ENCODE peak calls at places on chromosomes 7 and 10, in five cellular contexts. Z is foreskin fibroblast, I is neural crest cell, Y is dorsolateral prefrontal cortex, G is BJ. X is an unnamed sample.

GRCh38 chr7:156479596-156479995 is 161.0 kb upstream of the RNF32 start:
- DNase-seq in Z (no peak), Y (no peak), I (no peak), G (no peak), X (no peak)

GRCh38 chr10:115092555-115093285 is 445 bp upstream of the ATRNL1 start:
- DNase-seq in Z (peak; percentile 39), Y (peak; percentile 25), G (no peak), I (peak; percentile 59), X (peak; percentile 70)

GRCh38 chr10:130817046-130817624 is 494.4 kb downstream of the TCERG1L start:
- DNase-seq in G (no peak), Y (no peak), Z (no peak), I (no peak), X (no peak)

GRCh38 chr10:94366382-94366781 is 3.6 kb upstream of the NOC3L start:
- DNase-seq in I (no peak), G (no peak), Y (no peak), Z (no peak), X (no peak)

GRCh38 chr7:152459724-152460251 is 24.0 kb upstream of the KMT2C start:
- DNase-seq in G (no peak), I (no peak), Z (peak; percentile 53), Y (no peak), X (peak; percentile 28)

GRCh38 chr7:121433775-121434174 is 37.7 kb upstream of the FAM3C start:
- DNase-seq in I (no peak), G (no peak), Y (no peak), Z (no peak), X (no peak)

GRCh38 chr7:33012364-33012763 is 50.2 kb downstream of the NT5C3A start:
- DNase-seq in G (no peak), Y (no peak), I (no peak), Z (no peak), X (no peak)

GRCh38 chr10:13959443-13960359 is 371.0 kb downstream of the FRMD4A start:
- DNase-seq in Y (no peak), Z (no peak), G (no peak), I (no peak), X (no peak)

GRCh38 chr10:13317474-13317873 is 17.6 kb upstream of the PHYH start:
- DNase-seq in G (no peak), I (no peak), Y (no peak), Z (no peak), X (no peak)

GRCh38 chr10:78254013-78254412 is 220.3 kb downstream of the RPS24 start:
- DNase-seq in G (no peak), I (no peak), Z (no peak), Y (no peak), X (no peak)

GRCh38 chr10:69826789-69827532 is 25.3 kb downstream of the COL13A1 start:
- DNase-seq in G (no peak), Y (no peak), I (no peak), Z (no peak), X (peak; percentile 65)
- TF ChIP-seq CTCF in G (no peak), Y (no peak), I (peak; percentile 33), Z (no peak), X (peak; percentile 59)

DNA sequence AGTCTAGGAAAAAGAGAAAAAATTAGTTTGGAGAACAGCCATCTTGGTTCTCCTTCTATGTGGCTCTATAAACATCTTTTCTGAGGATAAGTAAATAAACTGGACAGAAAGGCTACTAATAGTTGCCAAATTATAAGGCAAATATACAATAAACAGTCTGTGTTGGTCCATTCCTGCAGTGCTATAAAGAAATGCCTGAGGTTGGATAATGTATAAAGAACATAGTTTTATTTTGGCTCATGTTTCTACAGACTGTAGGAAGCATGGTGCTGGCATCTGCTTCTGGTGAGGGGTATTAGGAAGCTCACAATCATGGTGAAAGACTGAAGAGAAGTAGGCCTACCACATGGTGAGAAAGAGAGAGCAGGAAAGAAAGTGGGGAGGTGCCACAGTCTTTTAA is 209.7 kb downstream of the MACC1 start:
- DNase-seq in G (no peak), Y (no peak), I (no peak), Z (no peak), X (no peak)
- TF ChIP-seq CTCF in G (no peak), Y (no peak), I (no peak), Z (no peak), X (no peak)

GRCh38 chr10:17831896-17832295 is 22.7 kb downstream of the MRC1 start:
- DNase-seq in G (no peak), Z (no peak), Y (no peak), I (no peak), X (no peak)

GRCh38 chr10:17836917-17837316 is 27.8 kb downstream of the MRC1 start:
- DNase-seq in I (no peak), G (no peak), Y (no peak), Z (peak; percentile 60), X (no peak)

GRCh38 chr10:17831326-17831725 is 22.2 kb downstream of the MRC1 start:
- DNase-seq in Z (no peak), Y (no peak), I (no peak), G (no peak), X (no peak)

GRCh38 chr10:17835688-17836087 is 26.5 kb downstream of the MRC1 start:
- DNase-seq in Z (peak; percentile 84), Y (no peak), G (peak; percentile 70), I (no peak), X (no peak)

DNA sequence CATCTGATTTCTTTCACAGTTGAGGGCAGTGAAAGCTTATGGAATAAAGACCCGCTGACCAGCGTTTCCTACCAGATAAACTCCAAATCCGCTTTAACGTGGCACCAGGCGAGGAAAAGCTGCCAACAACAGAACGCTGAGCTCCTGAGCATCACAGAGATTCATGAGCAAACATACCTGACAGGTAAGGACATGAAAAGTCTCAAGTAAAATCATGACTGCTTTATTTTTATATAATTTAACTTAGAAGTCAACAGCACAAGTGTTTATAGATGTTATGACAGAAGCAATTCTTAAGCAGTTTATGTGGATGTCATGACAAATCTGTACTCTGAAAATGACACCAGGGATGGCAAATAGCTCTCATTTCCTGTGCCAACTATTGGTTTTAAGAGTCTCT is 24.5 kb downstream of the MRC1 start:
- DNase-seq in I (no peak), Z (no peak), Y (no peak), G (no peak), X (no peak)
- TF ChIP-seq CTCF in I (no peak), Z (no peak), Y (no peak), G (no peak), X (no peak)

GRCh38 chr7:41698726-41699125 is 4.2 kb downstream of the INHBA start:
- DNase-seq in G (no peak), Y (no peak), I (no peak), Z (peak; percentile 41), X (no peak)

GRCh38 chr7:41698114-41698513 is 4.8 kb downstream of the INHBA start:
- DNase-seq in G (no peak), Z (no peak), Y (no peak), I (no peak), X (no peak)

GRCh38 chr7:41695661-41696322 is 7.1 kb downstream of the INHBA start:
- DNase-seq in Y (no peak), G (no peak), Z (peak; percentile 51), I (no peak), X (no peak)

GRCh38 chr7:41694490-41694889 is 8.4 kb downstream of the INHBA start:
- DNase-seq in I (no peak), Y (no peak), G (no peak), Z (no peak), X (no peak)

GRCh38 chr7:41696323-41696916 is 6.5 kb downstream of the INHBA start:
- DNase-seq in Y (peak; percentile 70), G (peak; percentile 36), Z (peak; percentile 73), I (peak; percentile 67), X (peak; percentile 82)
- TF ChIP-seq CTCF in Y (peak; percentile 64), G (peak; percentile 71), Z (peak; percentile 65), I (peak; percentile 89), X (peak; percentile 85)

GRCh38 chr10:68992721-68993440 is 4.3 kb downstream of the KIFBP start:
- DNase-seq in Y (no peak), G (peak; percentile 87), I (no peak), Z (peak; percentile 94), X (no peak)

GRCh38 chr10:68987611-68988010 is 992 bp upstream of the KIFBP start:
- DNase-seq in I (no peak), G (no peak), Z (no peak), Y (no peak), X (no peak)

GRCh38 chr10:68989317-68989990 is 851 bp downstream of the KIFBP start:
- DNase-seq in I (peak; percentile 16), Y (no peak), G (no peak), Z (no peak), X (no peak)

DNA sequence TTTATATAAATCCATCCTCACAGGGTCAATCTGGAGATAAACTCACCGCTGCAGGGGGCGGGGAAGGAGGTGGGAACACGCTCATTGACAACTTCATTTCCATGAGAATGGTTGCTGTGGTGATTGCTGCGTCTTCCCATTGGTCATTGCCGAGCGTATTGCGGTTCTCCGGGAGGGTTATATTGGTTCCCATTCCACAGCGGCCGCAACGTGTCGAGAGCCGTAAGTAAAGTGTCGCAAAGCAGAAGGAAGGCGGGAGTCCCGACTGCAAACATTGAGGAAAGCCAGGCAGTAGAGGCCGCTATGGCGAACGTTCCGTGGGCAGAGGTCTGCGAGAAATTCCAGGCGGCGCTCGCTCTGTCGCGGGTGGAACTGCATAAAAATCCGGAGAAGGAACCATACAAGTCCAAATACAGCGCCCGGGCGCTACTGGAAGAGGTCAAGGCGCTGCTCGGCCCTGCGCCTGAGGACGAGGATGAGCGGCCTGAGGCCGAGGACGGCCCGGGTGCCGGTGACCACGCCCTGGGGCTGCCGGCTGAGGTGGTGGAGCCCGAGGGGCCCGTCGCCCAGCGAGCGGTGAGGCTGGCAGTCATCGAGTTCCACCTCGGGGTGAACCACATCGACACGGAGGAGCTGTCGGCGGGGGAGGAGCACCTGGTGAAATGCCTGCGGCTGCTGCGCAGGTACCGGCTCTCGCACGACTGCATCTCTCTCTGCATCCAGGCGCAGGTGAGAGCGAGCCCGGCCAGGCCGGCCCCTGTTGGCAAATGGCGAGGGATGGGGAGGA is at the start of gene KIFBP:
- DNase-seq in G (peak; percentile 93), I (peak; percentile 80), Z (peak; percentile 97), Y (peak; percentile 95), X (peak; percentile 87)
- TF ChIP-seq CTCF in G (peak; percentile 75), I (peak; percentile 59), Z (peak; percentile 48), Y (peak; percentile 46), X (peak; percentile 19)

DNA sequence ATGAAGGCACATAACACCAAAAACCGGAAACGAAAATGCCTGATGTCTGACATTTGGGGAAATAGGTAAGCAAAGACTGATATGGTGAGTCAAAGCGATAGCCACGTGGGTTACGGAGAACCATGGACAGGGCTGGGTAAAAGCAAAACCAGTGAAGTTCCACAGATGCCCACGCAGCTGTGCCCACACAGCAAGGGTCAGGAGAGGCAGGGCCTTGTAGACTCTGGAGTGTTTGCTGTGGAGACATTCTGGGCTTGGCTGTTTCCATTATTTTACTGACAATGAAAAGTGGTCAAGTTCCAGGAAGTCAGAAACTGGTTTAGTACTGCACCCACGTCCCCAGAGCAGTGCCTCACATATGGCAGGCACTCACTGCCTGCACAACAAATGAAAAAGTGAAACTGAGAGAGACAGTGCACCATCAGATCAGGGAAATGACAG is 148.7 kb downstream of the ZMYND11 start:
- DNase-seq in G (no peak), Z (no peak), Y (no peak), I (no peak), X (no peak)
- TF ChIP-seq CTCF in G (no peak), Z (no peak), Y (no peak), I (no peak), X (no peak)

DNA sequence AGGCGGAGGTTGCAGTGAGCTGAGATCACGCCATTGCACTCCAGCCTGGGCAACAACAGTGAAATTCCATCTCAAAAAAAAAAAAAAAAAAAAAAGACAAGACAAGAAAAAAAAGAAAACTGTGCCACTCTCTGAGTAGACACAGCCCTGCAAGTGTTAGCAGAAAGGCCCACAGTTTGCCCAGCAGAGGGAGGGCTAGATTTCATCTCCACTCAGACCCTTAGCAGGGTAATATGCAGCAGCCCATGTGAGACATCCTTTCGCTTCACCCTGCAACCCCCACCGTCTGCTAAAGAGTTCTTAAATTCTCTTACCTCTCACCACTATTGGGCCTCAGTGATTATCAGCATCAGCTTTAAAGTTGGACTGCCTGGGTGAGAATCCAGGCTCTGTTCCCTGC is 38.2 kb downstream of the CTNNA3 start:
- DNase-seq in G (no peak), Z (no peak), Y (peak; percentile 24), I (no peak), X (no peak)
- TF ChIP-seq CTCF in G (no peak), Z (no peak), Y (peak; percentile 28), I (no peak), X (no peak)